ENCODE peak calls at places on chromosomes 2 and 18, in ten cellular contexts. S is tibial nerve; I is NCI-H345; X is NCI-H1105 treated with DMSO at 0.1 percent for 48 hours; R is stimulated activated CD4-positive, alpha-beta T cell treated with anti-CD3 and anti-CD28 coated beads, Interleukin-15, amount 100 ng/mL, for 1 hour; Z is HuH-7; N is DMS 273 treated with DMSO at 0.1 percent for 48 hours; C is stimulated activated CD8-positive, alpha-beta memory T cell treated with anti-CD3 and anti-CD28 coated beads, Interleukin-4, amount 100 ng/mL, for 48 hours; Y is CD8-positive, alpha-beta T cell; K is gastrocnemius medialis. M is an unnamed sample.

GRCh38 chr2:198534756-198535155 is 730.4 kb downstream of the PLCL1 start:
- DNase-seq in S (no peak), I (no peak), X (no peak), R (no peak), Z (no peak), N (no peak), C (no peak), Y (no peak), K (no peak), M (no peak)

GRCh38 chr2:76825409-76825970 is 696.7 kb downstream of the LRRTM4 start:
- DNase-seq in S (no peak), I (no peak), X (no peak), R (no peak), Z (no peak), N (no peak), C (no peak), Y (no peak), K (no peak), M (no peak)

GRCh38 chr2:127610561-127610960 is 35.4 kb upstream of the GPR17 start:
- DNase-seq in S (no peak), I (no peak), X (no peak), R (no peak), Z (no peak), N (no peak), C (peak), Y (no peak), K (no peak), M (no peak)

GRCh38 chr2:23385748-23386421 is 906 bp downstream of the KLHL29 start:
- DNase-seq in S (no peak), I (peak), X (no peak), R (no peak), Z (peak), N (no peak), C (no peak), Y (no peak), K (no peak), M (peak)

GRCh38 chr2:144607899-144608477 is 88.1 kb upstream of the ZEB2 start:
- DNase-seq in S (peak), I (no peak), X (no peak), R (no peak), Z (no peak), N (no peak), C (no peak), Y (no peak), K (peak), M (peak)

GRCh38 chr2:46913471-46914381 is 1.9 kb downstream of the MCFD2 start:
- DNase-seq in S (no peak), I (no peak), X (no peak), R (no peak), Z (peak), N (no peak), C (no peak), Y (no peak), K (peak), M (no peak)

GRCh38 chr2:62197609-62198236 is 1.8 kb downstream of the B3GNT2 start:
- DNase-seq in S (no peak), I (no peak), X (no peak), R (peak), Z (peak), N (no peak), C (peak), Y (no peak), K (no peak), M (no peak)

GRCh38 chr2:191270303-191271178 is 25.3 kb downstream of the MYO1B start:
- DNase-seq in S (no peak), I (peak), X (no peak), R (no peak), Z (no peak), N (no peak), C (no peak), Y (no peak), K (no peak), M (no peak)

GRCh38 chr2:137255990-137256389 is 490.6 kb downstream of the THSD7B start:
- DNase-seq in S (no peak), I (no peak), X (no peak), R (no peak), Z (no peak), N (no peak), C (no peak), Y (no peak), K (no peak), M (no peak)

GRCh38 chr2:190188289-190188688 is 125.8 kb upstream of the MSTN start:
- DNase-seq in S (no peak), I (no peak), X (no peak), R (no peak), Z (no peak), N (no peak), C (no peak), Y (no peak), K (no peak), M (no peak)

GRCh38 chr18:45557296-45557695 is 58.0 kb upstream of the SLC14A2 start:
- DNase-seq in S (no peak), I (no peak), X (no peak), R (no peak), Z (no peak), N (no peak), C (no peak), Y (no peak), K (no peak), M (no peak)

GRCh38 chr2:26492749-26493515 is 15.0 kb upstream of the OTOF start:
- DNase-seq in S (no peak), I (no peak), X (no peak), R (no peak), Z (no peak), N (no peak), C (no peak), Y (no peak), K (no peak), M (no peak)

GRCh38 chr18:8988262-8988871 is 114.1 kb upstream of the NDUFV2 start:
- DNase-seq in S (peak), I (peak), X (peak), R (peak), Z (peak), N (peak), C (peak), Y (peak), K (peak), M (peak)

GRCh38 chr2:23330214-23330613 is 54.8 kb upstream of the KLHL29 start:
- DNase-seq in S (no peak), I (peak), X (no peak), R (no peak), Z (peak), N (peak), C (no peak), Y (no peak), K (no peak), M (no peak)

GRCh38 chr2:10389596-10389995 is 58.5 kb downstream of the ODC1 start:
- DNase-seq in S (no peak), I (no peak), X (no peak), R (no peak), Z (no peak), N (no peak), C (no peak), Y (no peak), K (no peak), M (no peak)

GRCh38 chr18:49459404-49460171 is 857 bp downstream of the DYM start:
- DNase-seq in S (peak), I (no peak), X (peak), R (peak), Z (no peak), N (no peak), C (peak), Y (no peak), K (no peak), M (peak)

GRCh38 chr2:69888451-69888850 is 5.3 kb upstream of the SNRNP27 start:
- DNase-seq in S (no peak), I (no peak), X (no peak), R (no peak), Z (no peak), N (no peak), C (no peak), Y (no peak), K (no peak), M (no peak)

GRCh38 chr2:13193900-13194299 is 477.2 kb downstream of the TRIB2 start:
- DNase-seq in S (no peak), I (peak), X (peak), R (no peak), Z (peak), N (no peak), C (no peak), Y (no peak), K (no peak), M (no peak)

GRCh38 chr18:23191952-23192662 is 56.8 kb downstream of the CABLES1 start:
- DNase-seq in S (no peak), I (no peak), X (peak), R (no peak), Z (no peak), N (no peak), C (no peak), Y (no peak), K (peak), M (peak)

GRCh38 chr2:135743860-135744259 is 2.2 kb downstream of the UBXN4 start:
- DNase-seq in S (no peak), I (no peak), X (no peak), R (no peak), Z (no peak), N (no peak), C (no peak), Y (no peak), K (no peak), M (no peak)

GRCh38 chr2:24836206-24836605 is 43.0 kb downstream of the CENPO start:
- DNase-seq in S (no peak), I (no peak), X (no peak), R (no peak), Z (no peak), N (no peak), C (no peak), Y (no peak), K (no peak), M (no peak)

GRCh38 chr2:236631361-236632291 is 62.0 kb downstream of the ACKR3 start:
- DNase-seq in S (no peak), I (no peak), X (no peak), R (no peak), Z (no peak), N (no peak), C (no peak), Y (no peak), K (no peak), M (peak)